ENCODE peak calls at places on chromosomes 12 and 14, in five cellular contexts. L is psoas muscle, U is D721Med, G is lower leg skin, W is H54. T is an unnamed sample.

GRCh38 chr12:96285158-96285557 is 91.0 kb downstream of the ELK3 start:
- DNase-seq in W (no peak), U (no peak), L (no peak), G (no peak), T (no peak)

GRCh38 chr12:109604902-109605536 is 31.4 kb downstream of the MVK start:
- DNase-seq in W (no peak), U (no peak), G (no peak), L (no peak), T (no peak)

GRCh38 chr14:96051642-96052540 is 12.7 kb downstream of the C14orf132 start:
- DNase-seq in G (no peak), W (no peak), L (no peak), U (no peak), T (no peak)

GRCh38 chr12:102479099-102479887 is 1.1 kb downstream of the IGF1 start:
- DNase-seq in L (no peak), G (no peak), W (no peak), U (no peak), T (no peak)

GRCh38 chr12:132640936-132641335 is 22.4 kb downstream of the P2RX2 start:
- DNase-seq in G (no peak), U (no peak), W (no peak), L (no peak), T (no peak)

GRCh38 chr12:6834873-6835272 is 5.9 kb upstream of the GNB3 start:
- DNase-seq in U (no peak), G (no peak), L (no peak), W (no peak), T (no peak)

GRCh38 chr12:85405781-85406522 is 125.9 kb downstream of the ALX1 start:
- DNase-seq in W (no peak), U (no peak), L (no peak), G (no peak), T (no peak)

GRCh38 chr14:58026967-58027366 is 125.0 kb downstream of the ARMH4 start:
- DNase-seq in L (no peak), G (no peak), W (no peak), U (no peak), T (no peak)

GRCh38 chr14:32694795-32695449 is 243.8 kb upstream of the NPAS3 start:
- DNase-seq in G (no peak), L (no peak), U (no peak), W (no peak), T (no peak)

GRCh38 chr12:108430245-108430644 is 84.8 kb upstream of the FICD start:
- DNase-seq in W (no peak), L (no peak), G (no peak), U (no peak), T (no peak)